ENCODE peak calls at places on chromosomes 6 and 20, in four cellular contexts. Y, J, H and R are unnamed samples.
A peak's percentile ranks its signal among the peaks of the same experiment; 100 is the strongest.

GRCh38 chr6:7991992-7992815 is 72.0 kb downstream of the BLOC1S5 start:
- DNase-seq in Y (no peak), J (no peak), H (no peak), R (no peak)

GRCh38 chr6:47714802-47715201 is 16.4 kb downstream of the ADGRF4 start:
- DNase-seq in Y (no peak), J (no peak), H (no peak), R (no peak)

GRCh38 chr6:71933881-71934280 is 47.5 kb downstream of the RIMS1 start:
- DNase-seq in Y (no peak), J (no peak), H (no peak), R (no peak)

GRCh38 chr20:12927489-12927888 is 81.3 kb upstream of the SPTLC3 start:
- DNase-seq in Y (no peak), J (no peak), H (peak; percentile 23), R (no peak)

GRCh38 chr6:153965996-153966395 is 73.0 kb upstream of the OPRM1 start:
- DNase-seq in Y (no peak), J (no peak), H (no peak), R (no peak)

GRCh38 chr20:50273601-50274491 is 83.2 kb downstream of the CEBPB start:
- DNase-seq in Y (no peak), J (no peak), H (no peak), R (no peak)

GRCh38 chr6:41460742-41461336 is 85.3 kb upstream of the FOXP4 start:
- DNase-seq in Y (no peak), J (no peak), H (no peak), R (no peak)

GRCh38 chr6:18161437-18161836 is 6.2 kb downstream of the KDM1B start:
- DNase-seq in Y (no peak), J (no peak), H (no peak), R (no peak)

GRCh38 chr6:138393871-138394783 is 9.9 kb upstream of the HEBP2 start:
- DNase-seq in Y (no peak), J (no peak), H (no peak), R (peak; percentile 39)

GRCh38 chr20:1434571-1435336 is 31.9 kb downstream of the NSFL1C start:
- DNase-seq in Y (no peak), J (no peak), H (peak; percentile 17), R (peak; percentile 82)

GRCh38 chr20:43727980-43728590 is 1.3 kb upstream of the GTSF1L start:
- DNase-seq in Y (no peak), J (no peak), H (no peak), R (no peak)

GRCh38 chr20:5718896-5719595 is 31.2 kb upstream of the SHLD1 start:
- DNase-seq in Y (no peak), J (no peak), H (no peak), R (no peak)

GRCh38 chr20:48850681-48851299 is 23.0 kb upstream of the PREX1 start:
- DNase-seq in Y (no peak), J (no peak), H (no peak), R (no peak)

GRCh38 chr6:73624896-73625295 is 28.9 kb downstream of the SLC17A5 start:
- DNase-seq in Y (no peak), J (no peak), H (no peak), R (no peak)

GRCh38 chr6:225121-225721 is 67.1 kb upstream of the DUSP22 start:
- DNase-seq in Y (no peak), J (peak; percentile 31), H (no peak), R (peak; percentile 56)

GRCh38 chr20:52972190-52972937 is at the start of gene TSHZ2:
- DNase-seq in Y (no peak), J (no peak), H (peak; percentile 54), R (peak; percentile 23)

GRCh38 chr6:125871365-125871764 is 80.6 kb downstream of the NCOA7 start:
- DNase-seq in Y (no peak), J (no peak), H (no peak), R (no peak)

GRCh38 chr6:854405-855073 is 161.6 kb upstream of the EXOC2 start:
- DNase-seq in Y (no peak), J (no peak), H (no peak), R (no peak)

GRCh38 chr6:113734886-113735481 is 122.2 kb upstream of the MARCKS start:
- DNase-seq in Y (no peak), J (no peak), H (no peak), R (no peak)

GRCh38 chr6:16635810-16636602 is 125.3 kb downstream of the ATXN1 start:
- DNase-seq in Y (no peak), J (no peak), H (no peak), R (no peak)

GRCh38 chr6:107665386-107665785 is 158.7 kb downstream of the SCML4 start:
- DNase-seq in Y (no peak), J (no peak), H (no peak), R (no peak)

GRCh38 chr6:100665041-100665380 is 200.3 kb upstream of the SIM1 start:
- DNase-seq in Y (no peak), J (no peak), H (no peak), R (no peak)

GRCh38 chr6:44049989-44050871 is 77.0 kb downstream of the MRPL14 start:
- DNase-seq in Y (no peak), J (no peak), H (no peak), R (no peak)

GRCh38 chr6:159871911-159872310 is 18.9 kb upstream of the MAS1 start:
- DNase-seq in Y (no peak), J (no peak), H (no peak), R (no peak)

GRCh38 chr6:11710221-11710836 is 68.3 kb downstream of the ADTRP start:
- DNase-seq in Y (no peak), J (no peak), H (no peak), R (no peak)

GRCh38 chr6:39377530-39377929 is 55.0 kb upstream of the KCNK16 start:
- DNase-seq in Y (peak; percentile 74), J (no peak), H (peak; percentile 62), R (no peak)

GRCh38 chr6:165519316-165519715 is 143.7 kb downstream of the PDE10A start:
- DNase-seq in Y (no peak), J (no peak), H (no peak), R (no peak)

GRCh38 chr6:111809264-111809663 is 64.0 kb downstream of the FYN start:
- DNase-seq in Y (no peak), J (no peak), H (no peak), R (no peak)

GRCh38 chr20:60003776-60004175 is 45.6 kb downstream of the CDH26 start:
- DNase-seq in Y (no peak), J (no peak), H (no peak), R (no peak)

GRCh38 chr6:130681028-130681427 is 146.2 kb upstream of the SMLR1 start:
- DNase-seq in Y (no peak), J (no peak), H (no peak), R (no peak)